ENCODE peak calls at places on chromosome 13, in seven cellular contexts. I is ovary, G is A549, O is tibial nerve, Y is upper lobe of left lung, B is IMR-90, A is Peyer's patch. N is an unnamed sample.
A peak's percentile ranks its signal among the peaks of the same experiment; 100 is the strongest.

GRCh38 chr13:99606322-99607089 is 105.2 kb downstream of the TM9SF2 start:
- DNase-seq in O (peak; percentile 86), B (peak; percentile 71), G (peak; percentile 83), A (peak; percentile 96), I (peak; percentile 88), Y (peak; percentile 98), N (peak; percentile 97)

GRCh38 chr13:67736646-67737420 is 506.7 kb upstream of the PCDH9 start:
- DNase-seq in O (no peak), G (peak; percentile 43), B (peak; percentile 68), Y (no peak), I (no peak), A (no peak), N (no peak)

GRCh38 chr13:85521586-85521985 is 277.6 kb downstream of the SLITRK6 start:
- DNase-seq in B (no peak), O (no peak), A (no peak), Y (no peak), G (no peak), I (no peak), N (no peak)

GRCh38 chr13:70747305-70747704 is 639.1 kb upstream of the KLHL1 start:
- DNase-seq in A (no peak), B (no peak), O (no peak), G (no peak), Y (no peak), I (no peak), N (no peak)

GRCh38 chr13:81540777-81541176 is 1199.9 kb upstream of the SPRY2 start:
- DNase-seq in I (no peak), B (no peak), A (no peak), G (peak; percentile 16), Y (no peak), O (no peak), N (no peak)

GRCh38 chr13:108226184-108226583 is 8.0 kb downstream of the ABHD13 start:
- DNase-seq in A (no peak), B (no peak), Y (no peak), G (no peak), O (no peak), I (no peak), N (no peak)

GRCh38 chr13:33204130-33204927 is 81.2 kb downstream of the STARD13 start:
- DNase-seq in G (no peak), O (peak; percentile 73), B (peak; percentile 90), A (no peak), Y (no peak), I (peak; percentile 65), N (peak; percentile 83)

GRCh38 chr13:34567558-34567957 is 374.5 kb upstream of the NBEA start:
- DNase-seq in Y (no peak), G (no peak), I (no peak), B (no peak), O (no peak), A (no peak), N (no peak)

GRCh38 chr13:108702171-108702570 is 72.8 kb downstream of the MYO16 start:
- DNase-seq in Y (no peak), A (no peak), I (no peak), G (no peak), O (no peak), B (no peak), N (no peak)

GRCh38 chr13:99704390-99704789 is 203.1 kb downstream of the TM9SF2 start:
- DNase-seq in A (no peak), Y (no peak), G (no peak), B (no peak), O (no peak), I (no peak), N (no peak)

GRCh38 chr13:81021284-81021683 is 680.4 kb upstream of the SPRY2 start:
- DNase-seq in G (no peak), O (no peak), Y (no peak), A (no peak), I (no peak), B (no peak), N (no peak)

GRCh38 chr13:45796421-45796960 is 55.1 kb downstream of the SIAH3 start:
- DNase-seq in Y (no peak), O (no peak), B (no peak), G (no peak), I (no peak), A (no peak), N (no peak)

GRCh38 chr13:50685491-50685890 is 158.0 kb downstream of the DLEU7 start:
- DNase-seq in G (no peak), A (no peak), O (peak; percentile 77), Y (no peak), B (no peak), I (no peak), N (peak; percentile 86)

GRCh38 chr13:28636078-28636477 is 22.9 kb upstream of the POMP start:
- DNase-seq in B (peak; percentile 84), Y (no peak), O (no peak), A (no peak), G (no peak), I (no peak), N (no peak)

GRCh38 chr13:75492389-75492788 is 10.4 kb upstream of the TBC1D4 start:
- DNase-seq in A (no peak), G (no peak), B (peak; percentile 69), O (no peak), I (no peak), Y (no peak), N (no peak)

GRCh38 chr13:99067160-99067985 is 89.5 kb upstream of the DOCK9 start:
- DNase-seq in Y (no peak), B (peak; percentile 85), O (no peak), I (no peak), G (peak; percentile 82), A (no peak), N (no peak)

GRCh38 chr13:101714195-101714594 is 261.7 kb downstream of the ITGBL1 start:
- DNase-seq in O (no peak), B (no peak), A (no peak), I (no peak), G (no peak), Y (no peak), N (no peak)

GRCh38 chr13:99559560-99559959 is 58.3 kb downstream of the TM9SF2 start:
- DNase-seq in G (no peak), Y (no peak), A (no peak), I (no peak), O (no peak), B (no peak), N (no peak)

GRCh38 chr13:111926501-111927180 is 140.3 kb upstream of the SOX1 start:
- DNase-seq in B (no peak), I (no peak), Y (no peak), A (peak; percentile 9), G (no peak), O (no peak), N (no peak)

GRCh38 chr13:93262729-93263128 is 36.1 kb downstream of the GPC6 start:
- DNase-seq in I (no peak), A (no peak), Y (no peak), G (peak; percentile 48), O (no peak), B (peak; percentile 85), N (no peak)

GRCh38 chr13:94232956-94233355 is 246.5 kb downstream of the DCT start:
- DNase-seq in Y (no peak), A (no peak), O (no peak), I (no peak), B (no peak), G (no peak), N (no peak)

GRCh38 chr13:35164324-35164932 is 222.4 kb downstream of the NBEA start:
- DNase-seq in B (peak; percentile 27), I (no peak), G (peak; percentile 38), Y (no peak), A (no peak), O (no peak), N (no peak)

GRCh38 chr13:30722361-30722760 is 13.0 kb upstream of the ALOX5AP start:
- DNase-seq in G (no peak), O (no peak), Y (no peak), A (no peak), B (peak; percentile 66), I (no peak), N (no peak)

GRCh38 chr13:44435142-44435982 is 61.7 kb downstream of the SERP2 start:
- DNase-seq in A (peak; percentile 93), B (peak; percentile 98), G (peak; percentile 94), I (peak; percentile 98), Y (peak; percentile 98), O (peak; percentile 98), N (peak; percentile 97)
- TF ChIP-seq POLR2A in A (peak; percentile 67), B (peak; percentile 89), G (peak; percentile 26), I (peak; percentile 79), Y (peak; percentile 86), O (peak; percentile 96), N (peak; percentile 90)

DNA sequence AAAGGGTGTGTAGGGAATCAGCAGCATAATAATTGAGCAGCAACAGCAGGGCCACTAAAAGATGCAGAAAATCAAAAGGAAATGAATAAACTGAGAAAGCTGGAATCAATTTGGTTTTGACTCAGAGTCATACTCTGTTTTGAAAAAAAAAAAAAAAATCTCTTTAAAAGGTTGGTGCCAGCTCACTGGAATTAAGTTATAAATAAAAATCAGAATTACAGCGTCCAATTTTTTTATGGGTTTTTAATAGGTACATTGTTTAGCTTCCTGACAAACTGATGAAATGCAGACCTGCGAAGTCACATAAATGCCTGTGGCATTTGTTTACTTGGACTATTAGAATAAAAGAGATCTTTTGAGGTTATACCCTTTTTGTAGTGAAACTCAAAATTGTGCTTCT is 232.0 kb downstream of the COG6 start:
- DNase-seq in B (no peak), A (no peak), G (no peak), Y (no peak), I (no peak), O (no peak), N (no peak)
- H3K4me1 ChIP-seq in B (no peaks in the 10 kb centered on the region), A (no peaks in the 10 kb centered on the region), G (no peaks in the 10 kb centered on the region), Y (no peaks in the 10 kb centered on the region), I (peaks cover 3% of the 10 kb centered on the region), O (no peaks in the 10 kb centered on the region), N (peaks cover 4% of the 10 kb centered on the region)

GRCh38 chr13:40061466-40062450 is 406.3 kb downstream of the COG6 start:
- DNase-seq in Y (no peak), A (no peak), O (no peak), G (no peak), B (no peak), I (no peak), N (no peak)

GRCh38 chr13:40064723-40065122 is 409.3 kb downstream of the COG6 start:
- DNase-seq in G (peak; percentile 25), Y (no peak), A (no peak), B (peak; percentile 1), I (peak; percentile 58), O (no peak), N (no peak)

GRCh38 chr13:40063278-40063698 is 407.8 kb downstream of the COG6 start:
- DNase-seq in B (no peak), Y (peak; percentile 11), I (no peak), A (no peak), O (no peak), G (no peak), N (no peak)

GRCh38 chr13:40064154-40064713 is 408.8 kb downstream of the COG6 start:
- DNase-seq in Y (no peak), A (no peak), O (no peak), G (peak; percentile 6), I (no peak), B (no peak), N (no peak)

DNA sequence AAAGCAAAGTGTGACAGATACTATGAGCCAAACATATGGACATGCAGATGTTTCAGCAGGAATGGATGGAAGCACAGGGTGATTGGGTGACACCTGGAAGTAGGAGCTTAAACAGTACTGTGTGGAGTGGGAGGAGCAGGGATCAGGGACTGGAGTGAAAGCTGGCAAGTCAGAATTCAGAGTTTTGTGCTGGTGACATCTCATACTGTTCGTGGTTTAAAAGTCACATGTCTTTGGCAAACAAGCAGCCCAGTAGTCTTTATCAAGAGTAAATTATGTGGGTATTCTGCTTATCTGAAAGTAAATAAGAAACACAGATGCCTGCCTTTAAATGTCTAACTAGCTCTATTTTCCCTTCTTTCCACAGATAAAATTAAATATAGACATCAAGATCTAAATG is 408.3 kb downstream of the COG6 start:
- DNase-seq in Y (no peak), I (no peak), G (no peak), B (no peak), A (no peak), O (no peak), N (no peak)
- TF ChIP-seq POLR2A in Y (no peak), I (no peak), G (no peak), B (no peak), A (no peak), O (no peak), N (no peak)

GRCh38 chr13:110347088-110347487 is 40.0 kb downstream of the COL4A2 start:
- DNase-seq in O (no peak), I (no peak), Y (no peak), G (no peak), B (no peak), A (no peak), N (no peak)
- H3K4me1 ChIP-seq in O (peaks cover 26% of the 10 kb centered on the region), I (peaks cover 10% of the 10 kb centered on the region), Y (peaks cover 16% of the 10 kb centered on the region), G (peaks cover 78% of the 10 kb centered on the region), B (peaks cover 26% of the 10 kb centered on the region), A (no peaks in the 10 kb centered on the region), N (peaks cover 74% of the 10 kb centered on the region)

N was measured in heart left ventricle.